ENCODE peak calls at places on chromosome 1, in four cellular contexts. I, R, X and N are unnamed samples.

GRCh38 chr1:161198877-161199431 is at the start of gene ADAMTS4:
- DNase-seq in I (no peak), R (peak; percentile 83), X (peak; percentile 53), N (peak; percentile 74)

GRCh38 chr1:10712568-10712967 is 83.9 kb downstream of the CASZ1 start:
- DNase-seq in I (no peak), R (no peak), X (no peak), N (no peak)

GRCh38 chr1:110188116-110188618 is 21.9 kb upstream of the KCNC4 start:
- DNase-seq in I (no peak), R (no peak), X (no peak), N (no peak)

GRCh38 chr1:145711213-145711651 is 4.1 kb upstream of the PDZK1 start:
- DNase-seq in I (no peak), R (no peak), X (no peak), N (no peak)

GRCh38 chr1:216390956-216391355 is 32.3 kb downstream of the USH2A start:
- DNase-seq in I (no peak), R (no peak), X (no peak), N (no peak)

GRCh38 chr1:151196292-151196800 is 2.0 kb upstream of the PIP5K1A start:
- DNase-seq in I (no peak), R (peak; percentile 69), X (peak; percentile 65), N (peak; percentile 71)

GRCh38 chr1:29398431-29398830 is 162.1 kb downstream of the PTPRU start:
- DNase-seq in I (no peak), R (no peak), X (no peak), N (no peak)

GRCh38 chr1:15578921-15579682 is 5.7 kb downstream of the AGMAT start:
- DNase-seq in I (peak; percentile 48), R (no peak), X (no peak), N (no peak)

GRCh38 chr1:115190766-115191165 is 101.5 kb upstream of the TSPAN2 start:
- DNase-seq in I (no peak), R (no peak), X (no peak), N (no peak)

GRCh38 chr1:6392081-6392879 is 1.3 kb downstream of the ACOT7 start:
- DNase-seq in I (no peak), R (no peak), X (no peak), N (no peak)

GRCh38 chr1:59434336-59434735 is 137.4 kb downstream of the FGGY start:
- DNase-seq in I (no peak), R (no peak), X (peak; percentile 51), N (no peak)

GRCh38 chr1:5975133-5975880 is 16.9 kb downstream of the NPHP4 start:
- DNase-seq in I (peak; percentile 66), R (peak; percentile 86), X (no peak), N (peak; percentile 67)

GRCh38 chr1:160795951-160796383 is at the start of gene LY9:
- DNase-seq in I (no peak), R (no peak), X (peak; percentile 24), N (no peak)

DNA sequence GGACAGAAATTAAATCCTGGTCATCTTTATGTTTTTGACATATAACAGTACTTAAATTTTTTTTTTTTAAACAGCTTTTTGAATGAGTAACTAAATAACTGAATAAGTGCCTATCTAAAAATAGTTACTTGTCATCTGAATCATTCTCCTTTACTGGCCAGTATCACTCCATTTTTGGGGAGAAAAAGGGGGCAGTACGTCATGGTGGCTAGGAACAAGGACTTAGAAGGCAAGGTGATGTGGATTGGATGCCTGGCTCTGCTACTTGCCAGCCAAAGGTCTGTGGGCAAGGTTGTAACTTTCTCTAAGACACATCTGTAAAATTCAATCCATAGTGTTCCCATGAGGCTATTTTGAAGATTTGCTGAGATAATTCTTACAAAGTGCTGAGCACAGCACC is 220.4 kb upstream of the DEPDC1 start:
- DNase-seq in I (no peak), R (no peak), X (no peak), N (no peak)
- H3K27me3 ChIP-seq in I (no peaks in the 10 kb centered on the region), R (no peaks in the 10 kb centered on the region), X (no peaks in the 10 kb centered on the region), N (no peaks in the 10 kb centered on the region)

DNA sequence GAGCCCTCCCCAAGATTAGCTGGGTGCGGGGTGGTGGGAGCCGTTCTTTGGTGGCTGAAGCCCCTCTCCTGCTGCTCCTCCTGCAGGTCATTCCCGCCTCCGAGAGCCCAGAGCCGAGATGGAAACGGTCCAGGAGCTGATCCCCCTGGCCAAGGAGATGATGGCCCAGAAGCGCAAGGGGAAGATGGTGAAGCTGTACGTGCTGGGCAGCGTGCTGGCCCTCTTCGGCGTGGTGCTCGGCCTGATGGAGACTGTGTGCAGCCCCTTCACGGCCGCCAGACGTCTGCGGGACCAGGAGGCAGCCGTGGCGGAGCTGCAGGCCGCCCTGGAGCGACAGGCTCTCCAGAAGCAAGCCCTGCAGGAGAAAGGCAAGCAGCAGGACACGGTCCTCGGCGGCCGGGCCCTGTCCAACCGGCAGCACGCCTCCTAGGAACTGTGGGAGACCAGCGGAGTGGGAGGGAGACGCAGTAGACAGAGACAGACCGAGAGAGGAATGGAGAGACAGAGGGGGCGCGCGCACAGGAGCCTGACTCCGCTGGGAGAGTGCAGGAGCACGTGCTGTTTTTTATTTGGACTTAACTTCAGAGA is 449 bp downstream of the G0S2 start:
- DNase-seq in I (peak; percentile 69), R (peak; percentile 78), X (no peak), N (peak; percentile 51)
- H3K27me3 ChIP-seq in I (no peaks in the 10 kb centered on the region), R (peaks cover 100% of the 10 kb centered on the region), X (no peaks in the 10 kb centered on the region), N (peaks cover 86% of the 10 kb centered on the region)

GRCh38 chr1:50424940-50425375 is 1.7 kb upstream of the DMRTA2 start:
- DNase-seq in I (no peak), R (peak; percentile 75), X (no peak), N (peak; percentile 48)

GRCh38 chr1:50424045-50424939 is 1.0 kb upstream of the DMRTA2 start:
- DNase-seq in I (no peak), R (no peak), X (no peak), N (peak; percentile 29)

GRCh38 chr1:50422946-50423669 is at the start of gene DMRTA2:
- DNase-seq in I (no peak), R (peak; percentile 91), X (no peak), N (peak; percentile 97)

GRCh38 chr1:50422675-50422945 is 633 bp downstream of the DMRTA2 start:
- DNase-seq in I (no peak), R (no peak), X (no peak), N (no peak)

DNA sequence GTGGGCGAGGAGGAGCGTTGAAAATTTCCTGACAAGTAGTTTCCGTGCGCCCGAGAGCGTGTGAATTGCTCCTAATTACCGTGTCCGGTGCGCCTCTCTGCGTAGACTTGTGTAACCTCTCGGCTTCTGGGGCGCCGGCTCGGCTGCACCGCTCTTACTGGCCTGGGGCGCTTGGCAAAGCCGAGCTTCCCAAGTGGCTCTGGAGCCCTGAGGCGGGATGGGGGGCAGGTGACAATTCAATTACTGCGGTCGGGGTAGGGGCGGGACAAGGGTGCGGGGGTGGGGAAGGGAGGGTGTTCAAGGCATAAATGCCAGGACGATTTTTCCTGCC is 392 bp upstream of the DMRTA2 start:
- DNase-seq in I (no peak), R (no peak), X (no peak), N (no peak)
- H3K27me3 ChIP-seq in I (peaks cover 98% of the 10 kb centered on the region), R (peaks cover 100% of the 10 kb centered on the region), X (peaks cover 16% of the 10 kb centered on the region), N (peaks cover 100% of the 10 kb centered on the region)

GRCh38 chr1:104189207-104189606 is 439.5 kb downstream of the AMY1C start:
- DNase-seq in I (no peak), R (no peak), X (no peak), N (no peak)
- H3K27me3 ChIP-seq in I (no peaks in the 10 kb centered on the region), R (no peaks in the 10 kb centered on the region), X (no peaks in the 10 kb centered on the region), N (no peaks in the 10 kb centered on the region)

GRCh38 chr1:202639500-202639899 is 70.8 kb downstream of the SYT2 start:
- DNase-seq in I (no peak), R (no peak), X (no peak), N (peak; percentile 68)
- H3K27me3 ChIP-seq in I (peaks cover 31% of the 10 kb centered on the region), R (peaks cover 7% of the 10 kb centered on the region), X (no peaks in the 10 kb centered on the region), N (peaks cover 45% of the 10 kb centered on the region)

DNA sequence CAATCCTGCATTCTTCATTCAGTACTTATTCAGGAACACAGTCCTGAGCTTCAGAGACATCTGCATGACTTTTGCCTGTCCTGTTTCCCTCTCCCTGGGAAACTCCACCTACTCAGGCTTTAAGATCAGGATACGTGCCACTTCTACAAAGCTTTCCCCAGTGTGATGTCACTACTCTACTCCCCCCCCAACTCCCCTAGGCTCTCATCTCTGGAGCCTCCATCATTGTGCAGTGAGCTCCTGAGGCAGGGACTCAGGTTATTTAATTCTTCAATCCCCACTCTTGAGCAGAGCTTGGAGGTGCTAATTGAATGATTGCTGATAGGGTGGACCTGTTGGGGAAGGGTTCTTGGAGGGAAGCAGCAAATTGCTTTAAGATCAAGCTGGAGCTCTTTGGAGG is 1.2 kb downstream of the NT5C1A start:
- DNase-seq in I (no peak), R (no peak), X (no peak), N (no peak)
- H3K27me3 ChIP-seq in I (peaks cover 20% of the 10 kb centered on the region), R (peaks cover 100% of the 10 kb centered on the region), X (peaks cover 3% of the 10 kb centered on the region), N (peaks cover 100% of the 10 kb centered on the region)